ENCODE peak calls at places on chromosomes 2 and 18, in four cellular contexts. H is stomach, W is PC-3, B is spleen. N is an unnamed sample. For H3K4me1, the result is how much of the 10 kb centered on the place peaks cover.

GRCh38 chr18:49174478-49174877 is 223.7 kb upstream of the SMAD7 start:
- DNase-seq in B (no peak), W (no peak), H (no peak), N (no peak)

GRCh38 chr2:144332356-144333143 is 187.4 kb downstream of the ZEB2 start:
- DNase-seq in B (peak), H (peak), W (peak), N (peak)

GRCh38 chr18:70523035-70523797 is 234.4 kb downstream of the SOCS6 start:
- DNase-seq in H (no peak), B (no peak), W (peak), N (no peak)

GRCh38 chr2:219294356-219295351 is 14.5 kb downstream of the PTPRN start:
- DNase-seq in B (peak), W (peak), H (peak), N (peak)

GRCh38 chr18:24801011-24801410 is 340.6 kb downstream of the HRH4 start:
- DNase-seq in B (no peak), W (no peak), H (no peak), N (no peak)

GRCh38 chr2:177771191-177771590 is 301.4 kb downstream of the PDE11A start:
- DNase-seq in H (no peak), W (peak), B (no peak), N (no peak)

GRCh38 chr2:174247474-174248186 is 702 bp downstream of the OLA1 start:
- DNase-seq in H (peak), W (peak), B (no peak), N (no peak)

GRCh38 chr2:136378712-136379595 is 261.0 kb upstream of the CXCR4 start:
- DNase-seq in H (peak), B (peak), W (peak), N (peak)

GRCh38 chr2:85254540-85255261 is 73.1 kb downstream of the TGOLN2 start:
- DNase-seq in B (peak), W (no peak), H (no peak), N (no peak)

GRCh38 chr2:237171396-237171795 is 85.7 kb downstream of the COPS8 start:
- DNase-seq in W (peak), H (no peak), B (no peak), N (peak)

GRCh38 chr18:46632401-46633089 is 24.5 kb downstream of the LOXHD1 start:
- DNase-seq in W (peak), B (no peak), H (no peak), N (no peak)

GRCh38 chr2:215367647-215368492 is 56.0 kb downstream of the ATIC start:
- DNase-seq in B (no peak), H (no peak), W (no peak), N (no peak)

GRCh38 chr2:164620873-164621760 is at the start of gene GRB14:
- DNase-seq in H (peak), B (peak), W (peak), N (peak)

GRCh38 chr2:26000561-26001211 is 18.4 kb upstream of the KIF3C start:
- DNase-seq in B (no peak), W (no peak), H (peak), N (no peak)

GRCh38 chr2:42967959-42968674 is 175.7 kb upstream of the HAAO start:
- DNase-seq in H (no peak), W (no peak), B (peak), N (no peak)

GRCh38 chr2:27992787-27993747 is 102.5 kb downstream of the BABAM2 start:
- DNase-seq in B (no peak), W (peak), H (no peak), N (no peak)

GRCh38 chr2:42385225-42385624 is 24.2 kb upstream of the COX7A2L start:
- DNase-seq in W (peak), H (no peak), B (no peak), N (no peak)

GRCh38 chr2:98383166-98383565 is 36.9 kb downstream of the CNGA3 start:
- DNase-seq in B (no peak), W (no peak), H (no peak), N (no peak)

GRCh38 chr18:48452863-48453323 is 43.7 kb upstream of the ZBTB7C start:
- DNase-seq in B (no peak), W (no peak), H (no peak), N (no peak)

GRCh38 chr2:121004950-121005349 is 269.3 kb downstream of the GLI2 start:
- DNase-seq in H (no peak), W (peak), B (no peak), N (peak)

GRCh38 chr2:144708641-144709040 is 188.7 kb upstream of the ZEB2 start:
- DNase-seq in H (no peak), W (no peak), B (no peak), N (no peak)

GRCh38 chr2:19073522-19073921 is 284.9 kb downstream of the OSR1 start:
- DNase-seq in H (no peak), B (no peak), W (peak), N (no peak)

GRCh38 chr2:149562304-149562703 is 25.3 kb downstream of the MMADHC start:
- DNase-seq in W (peak), H (no peak), B (no peak), N (no peak)

GRCh38 chr2:12674644-12675328 is 42.0 kb upstream of the TRIB2 start:
- DNase-seq in B (no peak), W (no peak), H (no peak), N (no peak)
- H3K27ac ChIP-seq in B (no peak), W (no peak), H (peak), N (no peak)

DNA sequence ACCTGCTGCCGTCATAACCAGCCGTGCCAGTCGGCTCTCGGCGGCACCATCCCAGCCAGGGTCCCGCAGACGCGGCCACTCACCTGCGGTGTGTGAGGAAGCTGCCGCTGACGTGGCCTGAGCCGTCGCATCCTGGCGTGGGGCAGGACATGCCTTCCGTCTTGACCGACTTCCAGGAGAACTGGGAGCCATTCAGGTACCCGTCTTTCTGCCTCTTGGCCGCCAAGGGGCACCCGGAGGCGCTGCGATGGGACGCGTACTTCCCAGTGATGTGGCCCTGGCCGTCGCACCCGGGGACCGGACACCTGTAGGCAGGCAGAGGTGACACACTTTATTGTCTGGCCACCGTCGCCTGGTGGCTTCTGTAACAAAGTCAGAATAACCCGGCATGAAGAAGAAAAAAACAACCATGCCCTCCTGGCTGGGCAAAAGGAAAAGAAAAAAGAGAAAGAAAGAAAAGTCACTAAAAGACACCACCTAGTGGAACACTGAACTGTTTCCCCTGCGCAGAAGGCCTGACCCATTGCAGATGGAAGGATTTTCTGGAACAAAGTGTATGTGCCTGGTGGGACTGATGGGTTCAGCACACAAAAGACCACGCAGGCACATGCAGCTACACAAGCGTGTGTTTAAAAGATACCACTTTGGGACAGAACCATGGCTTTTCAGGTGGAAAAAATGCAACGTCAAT is 94.9 kb upstream of the PXDN start:
- DNase-seq in B (no peak), H (no peak), W (no peak), N (no peak)
- TF ChIP-seq CTCF in B (no peak), H (no peak), W (peak), N (no peak)

GRCh38 chr2:30957591-30957990 is 150.3 kb upstream of the CAPN13 start:
- DNase-seq in W (no peak), H (no peak), B (no peak), N (no peak)
- H3K4me1 ChIP-seq in W (under half), H (under half), B (under half), N (under half)

DNA sequence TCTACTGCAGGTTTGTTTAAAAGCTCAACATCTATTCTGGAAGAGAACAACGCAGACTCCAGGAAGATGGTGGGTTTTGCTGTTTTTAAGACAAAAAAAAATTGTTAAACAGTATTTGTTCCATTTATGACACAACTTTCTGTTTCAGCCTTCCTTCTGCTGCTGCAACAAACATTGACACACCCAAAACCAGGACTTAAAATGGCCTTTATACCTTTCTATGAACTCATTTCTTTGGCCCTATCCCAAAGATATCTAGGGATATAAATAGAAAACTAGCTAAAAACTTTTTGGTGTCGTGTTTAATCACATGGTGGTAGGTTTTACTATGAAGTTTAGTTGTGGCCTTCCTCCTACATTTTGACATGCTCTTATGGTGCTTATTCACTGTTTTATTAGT is 964 bp upstream of the GALNT3 start:
- DNase-seq in H (no peak), W (peak), B (no peak), N (no peak)
- H3K27ac ChIP-seq in H (peak), W (peak), B (peak), N (peak)

GRCh38 chr2:68362069-68362468 is 3.0 kb upstream of the PLEK start:
- DNase-seq in H (peak), W (peak), B (peak), N (peak)

GRCh38 chr2:68359889-68360288 is 5.2 kb upstream of the PLEK start:
- DNase-seq in B (no peak), W (no peak), H (no peak), N (no peak)

GRCh38 chr2:68352651-68353386 is 12.3 kb upstream of the PLEK start:
- DNase-seq in W (no peak), B (no peak), H (no peak), N (no peak)

GRCh38 chr2:68356599-68357239 is 8.4 kb upstream of the PLEK start:
- DNase-seq in H (no peak), W (no peak), B (no peak), N (no peak)

GRCh38 chr2:68357608-68358337 is 7.3 kb upstream of the PLEK start:
- DNase-seq in W (peak), B (no peak), H (no peak), N (no peak)
- TF ChIP-seq CTCF in W (peak), B (peak), H (no peak), N (peak)

GRCh38 chr2:227335713-227336112 is 10.7 kb downstream of the MFF start:
- DNase-seq in B (no peak), H (no peak), W (no peak), N (no peak)
- H3K4me1 ChIP-seq in B (under half), H (under half), W (under half), N (under half)

N was measured in lung.